ENCODE peak calls at places on chromosomes 11 and 22, in four cellular contexts. One of them, this sample, is unnamed.

GRCh38 chr11:23021287-23021863 is 161.1 kb upstream of the CCDC179 start:
- DNase-seq in fibroblast of villous mesenchyme: peak
- DNase-seq in right atrium auricular region: no peak
- DNase-seq in immature natural killer cell: peak
- DNase-seq in this sample: no peak

GRCh38 chr11:26527685-26528084 is 44.4 kb downstream of the MUC15 start:
- DNase-seq in fibroblast of villous mesenchyme: no peak
- DNase-seq in right atrium auricular region: no peak
- DNase-seq in immature natural killer cell: no peak
- DNase-seq in this sample: no peak

GRCh38 chr11:106156290-106156937 is 79.0 kb downstream of the AASDHPPT start:
- DNase-seq in fibroblast of villous mesenchyme: peak
- DNase-seq in right atrium auricular region: no peak
- DNase-seq in immature natural killer cell: no peak
- DNase-seq in this sample: peak

GRCh38 chr11:104965735-104966134 is 2.6 kb downstream of the CASP4 start:
- DNase-seq in fibroblast of villous mesenchyme: no peak
- DNase-seq in right atrium auricular region: no peak
- DNase-seq in immature natural killer cell: no peak
- DNase-seq in this sample: no peak

GRCh38 chr22:45490836-45491235 is 11.8 kb upstream of the FBLN1 start:
- DNase-seq in fibroblast of villous mesenchyme: no peak
- DNase-seq in right atrium auricular region: no peak
- DNase-seq in immature natural killer cell: no peak
- DNase-seq in this sample: no peak

GRCh38 chr11:18981897-18982296 is 42.7 kb upstream of the MRGPRX1 start:
- DNase-seq in fibroblast of villous mesenchyme: no peak
- DNase-seq in right atrium auricular region: no peak
- DNase-seq in immature natural killer cell: no peak
- DNase-seq in this sample: no peak

GRCh38 chr11:27806122-27806521 is 105.9 kb upstream of the BDNF start:
- DNase-seq in fibroblast of villous mesenchyme: no peak
- DNase-seq in right atrium auricular region: no peak
- DNase-seq in immature natural killer cell: no peak
- DNase-seq in this sample: no peak

GRCh38 chr11:36672815-36673450 is 74.9 kb upstream of the RAG2 start:
- DNase-seq in fibroblast of villous mesenchyme: peak
- DNase-seq in right atrium auricular region: no peak
- DNase-seq in immature natural killer cell: peak
- DNase-seq in this sample: no peak

GRCh38 chr22:20583471-20583922 is 76.1 kb downstream of the MED15 start:
- DNase-seq in fibroblast of villous mesenchyme: no peak
- DNase-seq in right atrium auricular region: no peak
- DNase-seq in immature natural killer cell: no peak
- DNase-seq in this sample: no peak

GRCh38 chr11:587978-588380 is 11.7 kb downstream of the PHRF1 start:
- DNase-seq in fibroblast of villous mesenchyme: peak
- DNase-seq in right atrium auricular region: peak
- DNase-seq in immature natural killer cell: peak
- DNase-seq in this sample: no peak

GRCh38 chr11:111734383-111735261 is 31.6 kb downstream of the PPP2R1B start:
- DNase-seq in fibroblast of villous mesenchyme: no peak
- DNase-seq in right atrium auricular region: no peak
- DNase-seq in immature natural killer cell: no peak
- DNase-seq in this sample: no peak

GRCh38 chr11:47000033-47000432 is 63.5 kb downstream of the CSTPP1 start:
- DNase-seq in fibroblast of villous mesenchyme: no peak
- DNase-seq in right atrium auricular region: no peak
- DNase-seq in immature natural killer cell: no peak
- DNase-seq in this sample: no peak

GRCh38 chr11:45180158-45180887 is 33.9 kb downstream of the PRDM11 start:
- DNase-seq in fibroblast of villous mesenchyme: no peak
- DNase-seq in right atrium auricular region: no peak
- DNase-seq in immature natural killer cell: peak
- DNase-seq in this sample: no peak

GRCh38 chr11:118418770-118419169 is 17.4 kb downstream of the ATP5MG start:
- DNase-seq in fibroblast of villous mesenchyme: no peak
- DNase-seq in right atrium auricular region: no peak
- DNase-seq in immature natural killer cell: no peak
- DNase-seq in this sample: no peak

GRCh38 chr11:128905345-128906184 is 14.4 kb downstream of the KCNJ5 start:
- DNase-seq in fibroblast of villous mesenchyme: peak
- DNase-seq in right atrium auricular region: no peak
- DNase-seq in immature natural killer cell: peak
- DNase-seq in this sample: no peak

GRCh38 chr11:26229270-26229669 is 102.7 kb upstream of the ANO3 start:
- DNase-seq in fibroblast of villous mesenchyme: peak
- DNase-seq in right atrium auricular region: no peak
- DNase-seq in immature natural killer cell: no peak
- DNase-seq in this sample: no peak

GRCh38 chr11:16474659-16475058 is 118.3 kb upstream of the SOX6 start:
- DNase-seq in fibroblast of villous mesenchyme: no peak
- DNase-seq in right atrium auricular region: no peak
- DNase-seq in immature natural killer cell: no peak
- DNase-seq in this sample: no peak

GRCh38 chr11:75536786-75537629 is 11.3 kb upstream of the GDPD5 start:
- DNase-seq in fibroblast of villous mesenchyme: no peak
- DNase-seq in right atrium auricular region: no peak
- DNase-seq in immature natural killer cell: peak
- DNase-seq in this sample: no peak

GRCh38 chr11:61683961-61684869 is 4.0 kb downstream of the DAGLA start:
- DNase-seq in fibroblast of villous mesenchyme: peak
- DNase-seq in right atrium auricular region: no peak
- DNase-seq in immature natural killer cell: peak
- DNase-seq in this sample: no peak

GRCh38 chr22:38755155-38755910 is 465 bp downstream of the SUN2 start:
- DNase-seq in fibroblast of villous mesenchyme: peak
- DNase-seq in right atrium auricular region: peak
- DNase-seq in immature natural killer cell: peak
- DNase-seq in this sample: peak

GRCh38 chr22:23524226-23524625 is 55.9 kb downstream of the IGLL1 start:
- DNase-seq in fibroblast of villous mesenchyme: no peak
- DNase-seq in right atrium auricular region: no peak
- DNase-seq in immature natural killer cell: no peak
- DNase-seq in this sample: no peak

GRCh38 chr22:19779011-19779421 is 18.4 kb downstream of the TBX1 start:
- DNase-seq in fibroblast of villous mesenchyme: no peak
- DNase-seq in right atrium auricular region: no peak
- DNase-seq in immature natural killer cell: no peak
- DNase-seq in this sample: no peak

GRCh38 chr22:20406686-20407408 is 12.9 kb downstream of the ZNF74 start:
- DNase-seq in fibroblast of villous mesenchyme: no peak
- DNase-seq in right atrium auricular region: no peak
- DNase-seq in immature natural killer cell: no peak
- DNase-seq in this sample: peak

GRCh38 chr11:43579171-43579918 is 101.2 kb upstream of the HSD17B12 start:
- DNase-seq in fibroblast of villous mesenchyme: peak
- DNase-seq in right atrium auricular region: no peak
- DNase-seq in immature natural killer cell: no peak
- DNase-seq in this sample: no peak

GRCh38 chr11:1196516-1197391 is 26.1 kb upstream of the MUC5B start:
- DNase-seq in fibroblast of villous mesenchyme: no peak
- DNase-seq in right atrium auricular region: no peak
- DNase-seq in immature natural killer cell: no peak
- DNase-seq in this sample: no peak

GRCh38 chr11:102399189-102399588 is 52.2 kb downstream of the BIRC2 start:
- DNase-seq in fibroblast of villous mesenchyme: no peak
- DNase-seq in right atrium auricular region: no peak
- DNase-seq in immature natural killer cell: no peak
- DNase-seq in this sample: no peak

GRCh38 chr11:85821636-85822035 is 10.7 kb upstream of the SYTL2 start:
- DNase-seq in fibroblast of villous mesenchyme: no peak
- DNase-seq in right atrium auricular region: no peak
- DNase-seq in immature natural killer cell: no peak
- DNase-seq in this sample: no peak

GRCh38 chr22:26541167-26541819 is 29.0 kb upstream of the TFIP11 start:
- DNase-seq in fibroblast of villous mesenchyme: no peak
- DNase-seq in right atrium auricular region: no peak
- DNase-seq in immature natural killer cell: no peak
- DNase-seq in this sample: no peak

GRCh38 chr11:76246271-76246933 is 40.1 kb upstream of the WNT11 start:
- DNase-seq in fibroblast of villous mesenchyme: no peak
- DNase-seq in right atrium auricular region: no peak
- DNase-seq in immature natural killer cell: no peak
- DNase-seq in this sample: no peak

GRCh38 chr22:39932918-39933649 is 27.1 kb upstream of the TMA7B start:
- DNase-seq in fibroblast of villous mesenchyme: peak
- DNase-seq in right atrium auricular region: no peak
- DNase-seq in immature natural killer cell: peak
- DNase-seq in this sample: no peak

GRCh38 chr22:20956258-20957117 is 10.6 kb upstream of the AIFM3 start:
- DNase-seq in fibroblast of villous mesenchyme: no peak
- DNase-seq in right atrium auricular region: no peak
- DNase-seq in immature natural killer cell: no peak
- DNase-seq in this sample: no peak

GRCh38 chr11:35587972-35588371 is 30.3 kb upstream of the FJX1 start:
- DNase-seq in fibroblast of villous mesenchyme: no peak
- DNase-seq in right atrium auricular region: no peak
- DNase-seq in immature natural killer cell: no peak
- DNase-seq in this sample: no peak

GRCh38 chr11:57224537-57224936 is 12.5 kb downstream of the APLNR start:
- DNase-seq in fibroblast of villous mesenchyme: no peak
- DNase-seq in right atrium auricular region: no peak
- DNase-seq in immature natural killer cell: no peak
- DNase-seq in this sample: no peak

GRCh38 chr22:46007003-46007847 is 30.3 kb upstream of the WNT7B start:
- DNase-seq in fibroblast of villous mesenchyme: peak
- DNase-seq in right atrium auricular region: peak
- DNase-seq in immature natural killer cell: no peak
- DNase-seq in this sample: peak

GRCh38 chr11:36601145-36601544 is 3.1 kb upstream of the RAG2 start:
- DNase-seq in fibroblast of villous mesenchyme: no peak
- DNase-seq in right atrium auricular region: no peak
- DNase-seq in immature natural killer cell: no peak
- DNase-seq in this sample: no peak

GRCh38 chr11:66082936-66083698 is 13.0 kb downstream of the PACS1 start:
- DNase-seq in fibroblast of villous mesenchyme: peak
- DNase-seq in right atrium auricular region: no peak
- DNase-seq in immature natural killer cell: no peak
- DNase-seq in this sample: no peak

GRCh38 chr11:63837719-63838118 is 1.2 kb upstream of the MARK2 start:
- DNase-seq in fibroblast of villous mesenchyme: no peak
- DNase-seq in right atrium auricular region: no peak
- DNase-seq in immature natural killer cell: no peak
- DNase-seq in this sample: no peak